ENCODE peak calls at places on chromosome 18, in ten cellular contexts. One of them, this sample, is unnamed.

GRCh38 chr18:59593291-59593717 is 103.9 kb downstream of the CCBE1 start:
- DNase-seq in SW 1271: no peak
- DNase-seq in astrocyte of the cerebellum: peak; percentile 12
- DNase-seq in chondrocyte: no peak
- DNase-seq in iPS-NIHi11: no peak
- DNase-seq in frontal cortex: no peak
- DNase-seq in trophoblast cell: no peak
- DNase-seq in OCI-LY7: no peak
- DNase-seq in coronary artery: no peak
- DNase-seq in EH: peak; percentile 93
- DNase-seq in this sample: no peak

GRCh38 chr18:46560671-46561045 is 96.4 kb downstream of the LOXHD1 start:
- DNase-seq in chondrocyte: no peak
- DNase-seq in iPS-NIHi11: no peak
- DNase-seq in coronary artery: no peak
- DNase-seq in astrocyte of the cerebellum: no peak
- DNase-seq in frontal cortex: no peak
- DNase-seq in SW 1271: no peak
- DNase-seq in trophoblast cell: no peak
- DNase-seq in OCI-LY7: no peak
- DNase-seq in EH: no peak
- DNase-seq in this sample: no peak

GRCh38 chr18:77087391-77088141 is 45.0 kb downstream of the MBP start:
- DNase-seq in chondrocyte: no peak
- DNase-seq in astrocyte of the cerebellum: no peak
- DNase-seq in trophoblast cell: no peak
- DNase-seq in EH: peak; percentile 69
- DNase-seq in OCI-LY7: no peak
- DNase-seq in coronary artery: peak; percentile 79
- DNase-seq in SW 1271: no peak
- DNase-seq in frontal cortex: no peak
- DNase-seq in iPS-NIHi11: peak; percentile 73
- DNase-seq in this sample: no peak

GRCh38 chr18:31647354-31647753 is 37.0 kb downstream of the B4GALT6 start:
- DNase-seq in SW 1271: no peak
- DNase-seq in coronary artery: no peak
- DNase-seq in trophoblast cell: no peak
- DNase-seq in astrocyte of the cerebellum: no peak
- DNase-seq in frontal cortex: no peak
- DNase-seq in OCI-LY7: no peak
- DNase-seq in EH: no peak
- DNase-seq in iPS-NIHi11: no peak
- DNase-seq in chondrocyte: no peak
- DNase-seq in this sample: no peak

GRCh38 chr18:45447364-45448265 is 167.7 kb upstream of the SLC14A2 start:
- DNase-seq in OCI-LY7: no peak
- DNase-seq in iPS-NIHi11: no peak
- DNase-seq in SW 1271: no peak
- DNase-seq in coronary artery: no peak
- DNase-seq in frontal cortex: no peak
- DNase-seq in astrocyte of the cerebellum: no peak
- DNase-seq in trophoblast cell: no peak
- DNase-seq in EH: no peak
- DNase-seq in chondrocyte: no peak
- DNase-seq in this sample: no peak

GRCh38 chr18:60082790-60083189 is 183.0 kb downstream of the PMAIP1 start:
- DNase-seq in frontal cortex: no peak
- DNase-seq in astrocyte of the cerebellum: peak; percentile 40
- DNase-seq in EH: no peak
- DNase-seq in coronary artery: no peak
- DNase-seq in trophoblast cell: no peak
- DNase-seq in chondrocyte: no peak
- DNase-seq in SW 1271: no peak
- DNase-seq in OCI-LY7: no peak
- DNase-seq in iPS-NIHi11: no peak
- DNase-seq in this sample: no peak

GRCh38 chr18:22110482-22110924 is 58.9 kb upstream of the GATA6 start:
- DNase-seq in SW 1271: no peak
- DNase-seq in frontal cortex: no peak
- DNase-seq in chondrocyte: no peak
- DNase-seq in iPS-NIHi11: no peak
- DNase-seq in astrocyte of the cerebellum: no peak
- DNase-seq in trophoblast cell: no peak
- DNase-seq in OCI-LY7: no peak
- DNase-seq in EH: no peak
- DNase-seq in coronary artery: no peak
- DNase-seq in this sample: no peak

GRCh38 chr18:10045296-10045891 is 131.6 kb downstream of the VAPA start:
- DNase-seq in EH: no peak
- DNase-seq in astrocyte of the cerebellum: no peak
- DNase-seq in iPS-NIHi11: no peak
- DNase-seq in chondrocyte: no peak
- DNase-seq in trophoblast cell: no peak
- DNase-seq in coronary artery: no peak
- DNase-seq in SW 1271: no peak
- DNase-seq in OCI-LY7: no peak
- DNase-seq in frontal cortex: no peak
- DNase-seq in this sample: no peak

GRCh38 chr18:75810481-75810880 is 383.0 kb upstream of the SMIM21 start:
- DNase-seq in OCI-LY7: no peak
- DNase-seq in chondrocyte: no peak
- DNase-seq in frontal cortex: no peak
- DNase-seq in iPS-NIHi11: no peak
- DNase-seq in astrocyte of the cerebellum: no peak
- DNase-seq in trophoblast cell: no peak
- DNase-seq in EH: peak; percentile 3
- DNase-seq in coronary artery: no peak
- DNase-seq in SW 1271: no peak
- DNase-seq in this sample: no peak

GRCh38 chr18:12079504-12080237 is 14.0 kb upstream of the ANKRD62 start:
- DNase-seq in iPS-NIHi11: no peak
- DNase-seq in OCI-LY7: no peak
- DNase-seq in coronary artery: no peak
- DNase-seq in frontal cortex: no peak
- DNase-seq in EH: peak; percentile 55
- DNase-seq in SW 1271: no peak
- DNase-seq in trophoblast cell: no peak
- DNase-seq in astrocyte of the cerebellum: peak; percentile 82
- DNase-seq in chondrocyte: no peak
- DNase-seq in this sample: no peak

GRCh38 chr18:30730915-30731314 is 311.6 kb downstream of the DSC3 start:
- DNase-seq in trophoblast cell: no peak
- DNase-seq in chondrocyte: no peak
- DNase-seq in astrocyte of the cerebellum: no peak
- DNase-seq in frontal cortex: no peak
- DNase-seq in EH: no peak
- DNase-seq in coronary artery: no peak
- DNase-seq in iPS-NIHi11: no peak
- DNase-seq in OCI-LY7: no peak
- DNase-seq in SW 1271: no peak
- DNase-seq in this sample: no peak

GRCh38 chr18:10417679-10418078 is 36.8 kb upstream of the APCDD1 start:
- DNase-seq in astrocyte of the cerebellum: peak; percentile 55
- DNase-seq in coronary artery: peak; percentile 88
- DNase-seq in chondrocyte: no peak
- DNase-seq in iPS-NIHi11: no peak
- DNase-seq in frontal cortex: no peak
- DNase-seq in trophoblast cell: no peak
- DNase-seq in EH: peak; percentile 33
- DNase-seq in OCI-LY7: no peak
- DNase-seq in SW 1271: no peak
- DNase-seq in this sample: no peak

GRCh38 chr18:14914126-14914525 is 166.2 kb downstream of the ANKRD30B start:
- DNase-seq in coronary artery: peak; percentile 8
- DNase-seq in SW 1271: no peak
- DNase-seq in frontal cortex: no peak
- DNase-seq in astrocyte of the cerebellum: no peak
- DNase-seq in trophoblast cell: no peak
- DNase-seq in chondrocyte: no peak
- DNase-seq in OCI-LY7: no peak
- DNase-seq in EH: no peak
- DNase-seq in iPS-NIHi11: no peak
- DNase-seq in this sample: no peak

GRCh38 chr18:29741481-29741880 is 1301.1 kb downstream of the DSC3 start:
- DNase-seq in SW 1271: no peak
- DNase-seq in OCI-LY7: no peak
- DNase-seq in chondrocyte: no peak
- DNase-seq in frontal cortex: no peak
- DNase-seq in coronary artery: no peak
- DNase-seq in iPS-NIHi11: no peak
- DNase-seq in trophoblast cell: no peak
- DNase-seq in EH: no peak
- DNase-seq in astrocyte of the cerebellum: no peak
- DNase-seq in this sample: no peak

GRCh38 chr18:5463836-5464235 is 80.0 kb downstream of the EPB41L3 start:
- DNase-seq in SW 1271: no peak
- DNase-seq in frontal cortex: no peak
- DNase-seq in iPS-NIHi11: no peak
- DNase-seq in trophoblast cell: no peak
- DNase-seq in chondrocyte: no peak
- DNase-seq in EH: no peak
- DNase-seq in coronary artery: no peak
- DNase-seq in astrocyte of the cerebellum: no peak
- DNase-seq in OCI-LY7: no peak
- DNase-seq in this sample: no peak

GRCh38 chr18:11004294-11004693 is 145.1 kb downstream of the PIEZO2 start:
- DNase-seq in astrocyte of the cerebellum: no peak
- DNase-seq in frontal cortex: no peak
- DNase-seq in iPS-NIHi11: no peak
- DNase-seq in trophoblast cell: no peak
- DNase-seq in SW 1271: no peak
- DNase-seq in coronary artery: no peak
- DNase-seq in OCI-LY7: no peak
- DNase-seq in EH: no peak
- DNase-seq in chondrocyte: no peak
- DNase-seq in this sample: no peak

GRCh38 chr18:48186861-48187260 is 222.3 kb downstream of the ZBTB7C start:
- DNase-seq in OCI-LY7: no peak
- DNase-seq in frontal cortex: no peak
- DNase-seq in astrocyte of the cerebellum: no peak
- DNase-seq in trophoblast cell: no peak
- DNase-seq in SW 1271: no peak
- DNase-seq in coronary artery: no peak
- DNase-seq in iPS-NIHi11: no peak
- DNase-seq in chondrocyte: no peak
- DNase-seq in EH: no peak
- DNase-seq in this sample: no peak

GRCh38 chr18:46070683-46071614 is 1.1 kb downstream of the PSTPIP2 start:
- DNase-seq in astrocyte of the cerebellum: no peak
- DNase-seq in coronary artery: no peak
- DNase-seq in chondrocyte: no peak
- DNase-seq in EH: no peak
- DNase-seq in SW 1271: no peak
- DNase-seq in trophoblast cell: peak; percentile 6
- DNase-seq in OCI-LY7: no peak
- DNase-seq in iPS-NIHi11: no peak
- DNase-seq in frontal cortex: no peak
- DNase-seq in this sample: peak; percentile 41

GRCh38 chr18:62277045-62277444 is 48.1 kb upstream of the TNFRSF11A start:
- DNase-seq in iPS-NIHi11: no peak
- DNase-seq in chondrocyte: no peak
- DNase-seq in astrocyte of the cerebellum: no peak
- DNase-seq in trophoblast cell: no peak
- DNase-seq in SW 1271: no peak
- DNase-seq in frontal cortex: no peak
- DNase-seq in EH: no peak
- DNase-seq in OCI-LY7: no peak
- DNase-seq in coronary artery: no peak
- DNase-seq in this sample: no peak

GRCh38 chr18:77082316-77082715 is 50.3 kb downstream of the MBP start:
- DNase-seq in frontal cortex: no peak
- DNase-seq in OCI-LY7: no peak
- DNase-seq in SW 1271: no peak
- DNase-seq in EH: no peak
- DNase-seq in chondrocyte: no peak
- DNase-seq in coronary artery: no peak
- DNase-seq in iPS-NIHi11: no peak
- DNase-seq in astrocyte of the cerebellum: no peak
- DNase-seq in trophoblast cell: peak; percentile 51
- DNase-seq in this sample: no peak

GRCh38 chr18:71105078-71105819 is 816.4 kb downstream of the SOCS6 start:
- DNase-seq in frontal cortex: no peak
- DNase-seq in trophoblast cell: no peak
- DNase-seq in astrocyte of the cerebellum: peak; percentile 6
- DNase-seq in coronary artery: no peak
- DNase-seq in chondrocyte: no peak
- DNase-seq in EH: no peak
- DNase-seq in OCI-LY7: no peak
- DNase-seq in SW 1271: no peak
- DNase-seq in iPS-NIHi11: no peak
- DNase-seq in this sample: no peak

This sample was measured in Karpas-422.